ENCODE peak calls at places on chromosomes 3 and 15, in six cellular contexts. Y, N, J, O, P and Z are unnamed samples.

GRCh38 chr3:143751643-143752178 is 96.6 kb downstream of the SLC9A9 start:
- DNase-seq in Y (no peak), N (no peak), J (no peak), P (no peak), O (no peak), Z (no peak)

GRCh38 chr15:65819563-65819960 is 27.5 kb upstream of the DENND4A start:
- DNase-seq in O (peak; percentile 59), Y (no peak), P (no peak), J (no peak), N (no peak), Z (no peak)

GRCh38 chr3:48795997-48796732 is 51.5 kb downstream of the PRKAR2A start:
- DNase-seq in P (peak; percentile 31), O (no peak), Y (no peak), J (no peak), N (no peak), Z (no peak)

GRCh38 chr15:25829075-25829474 is 34.1 kb downstream of the ATP10A start:
- DNase-seq in O (no peak), N (no peak), Y (no peak), P (no peak), J (no peak), Z (no peak)

GRCh38 chr3:187318819-187319616 is 27.5 kb upstream of the MASP1 start:
- DNase-seq in J (peak; percentile 42), Y (peak; percentile 82), P (no peak), O (peak; percentile 66), N (peak; percentile 82), Z (no peak)

GRCh38 chr3:71077070-71077469 is 506.5 kb downstream of the FOXP1 start:
- DNase-seq in N (no peak), Y (no peak), P (no peak), O (no peak), J (no peak), Z (no peak)

GRCh38 chr15:64507293-64507802 is 47.0 kb downstream of the ZNF609 start:
- DNase-seq in O (peak; percentile 21), P (peak; percentile 84), N (peak; percentile 93), J (peak; percentile 60), Y (peak; percentile 37), Z (no peak)

GRCh38 chr3:134620476-134621115 is 30.2 kb downstream of the KY start:
- DNase-seq in Y (no peak), O (no peak), P (no peak), N (no peak), J (no peak), Z (no peak)

GRCh38 chr3:161284989-161285388 is 63.9 kb downstream of the NMD3 start:
- DNase-seq in Y (no peak), O (no peak), J (no peak), N (no peak), P (no peak), Z (no peak)

GRCh38 chr15:53918180-53919079 is 59.8 kb upstream of the UNC13C start:
- DNase-seq in O (no peak), N (no peak), J (no peak), P (no peak), Y (no peak), Z (no peak)

GRCh38 chr3:130354430-130354829 is 9.0 kb downstream of the COL6A5 start:
- DNase-seq in O (peak; percentile 39), Y (peak; percentile 96), J (no peak), N (no peak), P (no peak), Z (no peak)

GRCh38 chr15:67174864-67175573 is 79.4 kb downstream of the AAGAB start:
- DNase-seq in P (no peak), J (peak; percentile 42), Y (no peak), N (no peak), O (no peak), Z (no peak)

GRCh38 chr3:186882881-186883685 is 40.6 kb downstream of the ADIPOQ start:
- DNase-seq in O (peak; percentile 46), Y (peak; percentile 92), N (peak; percentile 89), P (no peak), J (no peak), Z (no peak)

GRCh38 chr15:68229386-68230156 is at the start of gene CLN6:
- DNase-seq in Y (peak; percentile 87), N (peak; percentile 77), P (peak; percentile 88), O (peak; percentile 95), J (peak; percentile 95), Z (peak; percentile 88)
- TF ChIP-seq CTCF in Y (no peak), N (no peak), P (no peak), O (no peak), J (no peak), Z (no peak)

GRCh38 chr3:11850003-11850402 is 3.3 kb upstream of the TAMM41 start:
- DNase-seq in O (no peak), N (no peak), Y (peak; percentile 17), P (no peak), J (no peak), Z (no peak)
- TF ChIP-seq CTCF in O (peak; percentile 36), N (no peak), Y (peak; percentile 19), P (no peak), J (no peak), Z (peak; percentile 29)

DNA sequence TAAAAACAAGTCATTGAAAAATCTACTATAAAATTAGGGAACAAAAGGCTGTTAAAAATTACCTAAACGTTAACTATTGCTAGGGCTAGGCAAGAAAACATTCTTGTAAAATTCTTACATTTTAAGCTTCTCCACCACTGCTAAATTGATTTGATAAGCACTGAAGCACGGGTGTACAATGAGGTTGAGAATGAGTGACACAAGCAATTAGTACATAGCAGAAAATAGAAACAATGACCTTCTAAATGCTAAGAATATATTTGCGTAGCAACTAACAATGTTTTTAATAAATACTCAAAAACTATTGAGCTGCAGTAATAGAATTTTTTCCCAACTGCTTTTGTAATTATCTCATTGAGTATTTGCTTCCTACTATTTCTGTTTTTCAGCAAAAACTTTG is 4.7 kb downstream of the SGO1 start:
- DNase-seq in O (no peak), P (no peak), Y (no peak), N (no peak), J (no peak), Z (no peak)
- TF ChIP-seq CTCF in O (no peak), P (no peak), Y (no peak), N (no peak), J (no peak), Z (no peak)

DNA sequence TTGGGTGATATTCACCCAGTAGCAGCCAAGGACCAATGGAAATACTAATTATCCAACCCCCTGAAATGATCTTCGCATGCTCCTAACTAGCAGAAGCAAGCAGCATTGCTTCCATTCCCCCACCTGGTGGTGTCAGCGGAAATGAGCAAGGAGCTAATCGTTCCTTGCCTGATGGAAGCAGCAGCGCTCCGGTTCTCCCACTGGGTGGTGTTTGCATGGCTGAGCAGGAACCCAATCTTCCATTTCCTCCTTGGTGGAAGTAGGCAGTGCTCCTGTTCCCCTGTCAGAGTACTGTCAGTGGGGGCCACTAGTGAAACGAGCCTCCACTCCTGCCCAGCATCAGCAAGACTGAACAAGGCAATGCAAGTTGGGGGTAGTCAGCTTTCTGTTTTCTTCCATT is 311.5 kb downstream of the CACNA2D3 start:
- DNase-seq in O (peak; percentile 5), P (no peak), Y (peak; percentile 42), J (no peak), N (no peak), Z (no peak)
- TF ChIP-seq CTCF in O (peak; percentile 39), P (no peak), Y (peak; percentile 41), J (no peak), N (no peak), Z (peak; percentile 62)

GRCh38 chr15:31442203-31443090 is 115.8 kb downstream of the KLF13 start:
- DNase-seq in P (no peak), O (peak; percentile 18), J (no peak), Y (peak; percentile 38), N (peak; percentile 86), Z (no peak)
- TF ChIP-seq CTCF in P (no peak), O (no peak), J (no peak), Y (no peak), N (peak; percentile 42), Z (peak; percentile 41)

GRCh38 chr3:22175899-22176298 is 424.9 kb upstream of the ZNF385D start:
- DNase-seq in Y (no peak), J (no peak), P (no peak), N (peak; percentile 21), O (no peak), Z (no peak)
- TF ChIP-seq CTCF in Y (no peak), J (peak; percentile 12), P (no peak), N (peak; percentile 17), O (no peak), Z (peak; percentile 53)

DNA sequence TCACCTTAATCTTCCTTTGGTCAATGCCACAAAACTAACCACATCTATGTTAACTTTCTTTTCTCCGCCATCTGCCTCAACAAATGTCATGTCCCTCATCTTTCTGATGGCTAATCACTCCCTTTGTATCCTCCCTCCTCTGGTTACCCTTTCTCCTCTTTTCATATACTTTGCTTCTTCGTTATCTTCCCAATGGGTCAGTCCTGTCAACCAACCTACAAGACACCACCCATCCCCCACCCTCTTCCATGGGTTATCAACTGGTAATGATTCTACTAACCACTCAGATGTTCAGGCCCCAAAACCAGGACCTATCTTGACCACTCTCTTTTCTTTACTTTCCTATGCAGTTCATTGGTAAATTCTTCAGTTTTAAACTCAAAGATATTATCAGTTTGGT is 2.3 kb upstream of the PDCD6IP start:
- DNase-seq in P (no peak), N (no peak), O (no peak), J (no peak), Y (no peak), Z (no peak)
- TF ChIP-seq CTCF in P (no peak), N (no peak), O (no peak), J (no peak), Y (no peak), Z (no peak)

GRCh38 chr3:12841970-12842328 is 584 bp upstream of the RPL32 start:
- DNase-seq in J (no peak), P (no peak), O (no peak), Y (no peak), N (no peak), Z (no peak)
- TF ChIP-seq CTCF in J (no peak), P (no peak), O (no peak), Y (no peak), N (no peak), Z (peak; percentile 54)